ENCODE peak calls at places on chromosomes 13 and 19, in four cellular contexts. I is neural crest cell, G is body of pancreas, C is mucosa of descending colon. N is an unnamed sample.

GRCh38 chr13:80524447-80525215 is 183.7 kb upstream of the SPRY2 start:
- DNase-seq in C (no peak), I (no peak), G (no peak), N (no peak)

GRCh38 chr19:38003427-38004099 is 96.6 kb downstream of the SIPA1L3 start:
- DNase-seq in C (peak; percentile 48), G (peak; percentile 80), I (peak; percentile 43), N (peak; percentile 58)

GRCh38 chr13:90414691-90415596 is 932.5 kb upstream of the MIR17HG start:
- DNase-seq in I (no peak), C (no peak), G (no peak), N (no peak)

GRCh38 chr19:8340341-8341096 is 2.5 kb downstream of the KANK3 start:
- DNase-seq in I (no peak), G (no peak), C (no peak), N (no peak)

GRCh38 chr19:49132974-49133609 is 13.7 kb downstream of the PPFIA3 start:
- DNase-seq in G (peak; percentile 19), I (no peak), C (peak; percentile 81), N (no peak)

GRCh38 chr19:19113040-19113541 is 25.2 kb downstream of the TMEM161A start:
- DNase-seq in G (no peak), I (no peak), C (no peak), N (no peak)

GRCh38 chr19:55546822-55547614 is 1.7 kb upstream of the SBK3 start:
- DNase-seq in C (peak; percentile 49), I (no peak), G (peak; percentile 56), N (no peak)

GRCh38 chr13:97254809-97255208 is 32.7 kb downstream of the MBNL2 start:
- DNase-seq in C (no peak), G (no peak), I (no peak), N (no peak)

GRCh38 chr13:73326215-73326558 is 267.4 kb downstream of the KLF5 start:
- DNase-seq in I (no peak), G (no peak), C (no peak), N (no peak)

GRCh38 chr13:43908156-43909126 is 28.7 kb downstream of the LACC1 start:
- DNase-seq in I (peak; percentile 14), C (peak; percentile 71), G (no peak), N (no peak)

GRCh38 chr13:50123862-50124535 is 108.8 kb downstream of the KCNRG start:
- DNase-seq in C (peak; percentile 76), G (peak; percentile 85), I (no peak), N (peak; percentile 29)
- TF ChIP-seq CTCF in C (no peak), G (no peak), I (peak; percentile 11), N (no peak)

DNA sequence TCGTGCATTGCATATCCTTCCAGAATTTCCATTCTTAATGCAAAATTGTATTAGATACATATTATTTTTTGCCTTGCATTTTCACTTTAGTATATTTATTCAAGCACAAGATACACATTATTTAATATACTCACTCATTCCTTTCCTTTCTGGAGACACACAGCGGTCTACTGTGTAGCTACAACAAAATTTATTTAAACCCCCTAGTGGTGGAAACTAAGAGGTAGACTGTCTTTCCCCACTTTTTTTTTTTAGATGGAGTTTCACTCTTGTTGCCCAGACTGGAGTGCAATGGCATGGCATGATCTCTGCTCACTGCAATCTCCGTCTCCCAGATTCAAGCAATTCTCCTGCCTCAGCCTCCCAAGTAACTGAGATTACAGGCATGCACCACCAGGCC is 2040.3 kb upstream of the PCDH20 start:
- DNase-seq in I (no peak), G (no peak), C (no peak), N (no peak)
- TF ChIP-seq CTCF in I (peak; percentile 53), G (no peak), C (no peak), N (no peak)

GRCh38 chr19:11252665-11253355 is 9.5 kb downstream of the DOCK6 start:
- DNase-seq in I (no peak), C (no peak), G (no peak), N (no peak)

GRCh38 chr19:11247934-11248333 is 8.5 kb downstream of the ANGPTL8 start:
- DNase-seq in I (no peak), C (no peak), G (no peak), N (no peak)

GRCh38 chr19:11251650-11252314 is 10.5 kb downstream of the DOCK6 start:
- DNase-seq in C (no peak), I (no peak), G (no peak), N (no peak)

GRCh38 chr19:11248852-11249251 is 9.4 kb downstream of the ANGPTL8 start:
- DNase-seq in G (no peak), C (no peak), I (no peak), N (no peak)

GRCh38 chr19:11251217-11251616 is 11.1 kb downstream of the DOCK6 start:
- DNase-seq in I (no peak), G (no peak), C (no peak), N (no peak)
- TF ChIP-seq CTCF in I (no peak), G (no peak), C (no peak), N (no peak)

DNA sequence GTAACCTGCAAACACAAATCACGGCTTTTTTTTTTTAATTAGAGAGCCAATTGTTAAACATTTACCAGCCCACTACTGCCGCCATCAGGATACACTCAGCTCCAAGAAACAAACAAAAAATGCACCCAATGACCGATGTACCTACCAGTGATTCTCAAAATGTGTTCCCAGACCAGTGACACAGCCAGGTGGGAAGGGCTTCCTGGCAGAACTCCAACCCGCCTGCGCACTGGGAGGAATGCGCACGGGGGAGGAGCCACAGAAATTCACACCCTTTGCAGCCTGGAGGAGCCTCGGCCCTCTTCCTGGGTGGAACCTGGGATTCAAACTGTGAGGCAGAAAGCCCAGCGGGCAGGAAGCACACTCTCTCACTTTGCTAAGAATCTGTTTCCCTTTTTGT is 255.9 kb downstream of the TBC1D4 start:
- DNase-seq in G (no peak), I (no peak), C (no peak), N (no peak)
- TF ChIP-seq CTCF in G (no peak), I (no peak), C (no peak), N (no peak)

GRCh38 chr19:3599776-3600183 is 6.9 kb downstream of the TBXA2R start:
- DNase-seq in I (no peak), C (no peak), G (no peak), N (no peak)
- TF ChIP-seq CTCF in I (no peak), C (no peak), G (no peak), N (no peak)

DNA sequence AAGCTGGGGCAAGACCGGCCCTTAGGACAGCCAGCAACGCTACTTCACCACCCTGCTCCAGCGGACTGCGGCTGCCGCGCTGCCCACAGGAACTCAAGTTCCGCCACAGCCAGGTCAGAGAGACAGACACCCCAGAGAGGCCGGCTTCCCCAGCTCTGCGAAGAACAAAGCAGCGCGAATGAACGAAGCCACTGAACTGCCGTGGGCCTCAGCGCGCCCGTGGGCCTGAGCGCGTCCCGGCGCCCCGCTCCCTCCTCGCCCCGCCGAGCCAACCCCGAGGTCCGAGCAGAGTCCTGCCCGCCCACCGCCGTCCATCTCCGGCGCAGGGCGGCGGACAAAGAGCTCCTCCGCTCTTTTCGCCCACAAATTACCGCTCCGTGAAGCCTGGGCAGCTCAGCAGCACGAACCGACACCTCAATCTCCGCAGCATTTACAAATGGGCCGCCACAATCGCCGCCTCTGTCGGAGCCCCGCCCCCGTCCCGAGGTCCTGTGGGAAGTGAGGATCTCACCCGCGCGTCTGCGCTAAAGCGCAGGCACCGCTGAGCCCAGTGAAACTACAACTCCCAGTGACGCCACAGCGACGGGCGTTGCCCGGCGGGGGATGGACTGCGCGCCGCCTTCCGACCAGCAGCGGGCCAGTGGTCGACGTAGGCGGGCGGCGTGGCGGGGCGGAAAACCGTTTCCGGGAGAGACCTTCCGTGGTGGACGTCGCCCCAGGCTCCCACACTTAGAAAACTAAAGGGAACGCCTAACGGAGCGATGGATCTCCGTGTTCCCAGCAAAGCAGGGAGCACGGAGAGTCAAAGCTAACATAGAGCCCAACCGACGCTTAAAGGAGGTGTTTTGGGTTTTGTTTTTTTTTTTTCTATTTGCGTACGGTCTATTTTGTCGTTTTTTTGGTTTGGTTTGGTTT is 158.7 kb downstream of the RNF17 start:
- DNase-seq in G (peak; percentile 97), C (peak; percentile 98), I (peak; percentile 92), N (peak; percentile 92)
- TF ChIP-seq CTCF in G (no peak), C (peak; percentile 18), I (peak; percentile 31), N (no peak)

GRCh38 chr13:52743988-52744387 is 4.4 kb upstream of the CNMD start:
- DNase-seq in I (no peak), C (no peak), G (no peak), N (no peak)
- TF ChIP-seq CTCF in I (peak; percentile 31), C (no peak), G (no peak), N (no peak)

N was measured in mesothelial cell of epicardium.